ENCODE peak calls at places on chromosomes 3 and 15, in nine cellular contexts. One of them, this sample, is unnamed.

GRCh38 chr15:48811325-48811938 is 563 bp upstream of the CEP152 start:
- DNase-seq in dorsolateral prefrontal cortex: no peak
- DNase-seq in tibial artery: no peak
- DNase-seq in stomach: no peak
- DNase-seq in lung: no peak
- DNase-seq in astrocyte: no peak
- DNase-seq in coronary artery: no peak
- DNase-seq in fibroblast of lung: no peak
- DNase-seq in IMR-90: no peak
- DNase-seq in this sample: no peak

GRCh38 chr3:24886511-24886910 is 391.9 kb upstream of the THRB start:
- DNase-seq in coronary artery: no peak
- DNase-seq in tibial artery: no peak
- DNase-seq in fibroblast of lung: no peak
- DNase-seq in dorsolateral prefrontal cortex: no peak
- DNase-seq in IMR-90: no peak
- DNase-seq in astrocyte: no peak
- DNase-seq in lung: no peak
- DNase-seq in stomach: no peak
- DNase-seq in this sample: no peak

GRCh38 chr15:44066211-44066827 is 128.8 kb downstream of the FRMD5 start:
- DNase-seq in IMR-90: peak; percentile 72
- DNase-seq in astrocyte: no peak
- DNase-seq in coronary artery: no peak
- DNase-seq in tibial artery: no peak
- DNase-seq in lung: peak; percentile 46
- DNase-seq in dorsolateral prefrontal cortex: no peak
- DNase-seq in stomach: peak; percentile 68
- DNase-seq in fibroblast of lung: peak; percentile 40
- DNase-seq in this sample: peak; percentile 29

GRCh38 chr15:78341057-78341763 is 1.1 kb downstream of the CRABP1 start:
- DNase-seq in dorsolateral prefrontal cortex: no peak
- DNase-seq in astrocyte: no peak
- DNase-seq in IMR-90: no peak
- DNase-seq in tibial artery: no peak
- DNase-seq in fibroblast of lung: no peak
- DNase-seq in stomach: no peak
- DNase-seq in coronary artery: no peak
- DNase-seq in lung: no peak
- DNase-seq in this sample: no peak

GRCh38 chr15:44215594-44215993 is 20.5 kb upstream of the FRMD5 start:
- DNase-seq in tibial artery: no peak
- DNase-seq in fibroblast of lung: peak; percentile 98
- DNase-seq in stomach: no peak
- DNase-seq in dorsolateral prefrontal cortex: no peak
- DNase-seq in lung: no peak
- DNase-seq in coronary artery: no peak
- DNase-seq in IMR-90: peak; percentile 90
- DNase-seq in astrocyte: peak; percentile 97
- DNase-seq in this sample: peak; percentile 45

GRCh38 chr3:45580142-45580541 is 14.4 kb upstream of the LIMD1 start:
- DNase-seq in coronary artery: no peak
- DNase-seq in lung: no peak
- DNase-seq in tibial artery: no peak
- DNase-seq in stomach: no peak
- DNase-seq in astrocyte: no peak
- DNase-seq in dorsolateral prefrontal cortex: no peak
- DNase-seq in fibroblast of lung: no peak
- DNase-seq in IMR-90: no peak
- DNase-seq in this sample: no peak

GRCh38 chr3:125351152-125351551 is 24.0 kb downstream of the ZNF148 start:
- DNase-seq in tibial artery: no peak
- DNase-seq in stomach: no peak
- DNase-seq in astrocyte: no peak
- DNase-seq in IMR-90: no peak
- DNase-seq in lung: no peak
- DNase-seq in coronary artery: no peak
- DNase-seq in dorsolateral prefrontal cortex: no peak
- DNase-seq in fibroblast of lung: no peak
- DNase-seq in this sample: no peak

GRCh38 chr15:58074452-58074851 is 8.9 kb upstream of the ALDH1A2 start:
- DNase-seq in stomach: no peak
- DNase-seq in astrocyte: no peak
- DNase-seq in lung: no peak
- DNase-seq in tibial artery: no peak
- DNase-seq in IMR-90: no peak
- DNase-seq in dorsolateral prefrontal cortex: no peak
- DNase-seq in fibroblast of lung: no peak
- DNase-seq in coronary artery: no peak
- DNase-seq in this sample: no peak

GRCh38 chr3:49244589-49245205 is 32.3 kb downstream of the C3orf62 start:
- DNase-seq in astrocyte: no peak
- DNase-seq in IMR-90: peak; percentile 10
- DNase-seq in stomach: no peak
- DNase-seq in tibial artery: peak; percentile 54
- DNase-seq in lung: no peak
- DNase-seq in dorsolateral prefrontal cortex: no peak
- DNase-seq in fibroblast of lung: no peak
- DNase-seq in coronary artery: no peak
- DNase-seq in this sample: no peak

GRCh38 chr15:41730543-41730942 is 43.7 kb upstream of the MAPKBP1 start:
- DNase-seq in stomach: no peak
- DNase-seq in tibial artery: no peak
- DNase-seq in IMR-90: no peak
- DNase-seq in fibroblast of lung: no peak
- DNase-seq in astrocyte: no peak
- DNase-seq in dorsolateral prefrontal cortex: no peak
- DNase-seq in lung: no peak
- DNase-seq in coronary artery: no peak
- DNase-seq in this sample: no peak

GRCh38 chr15:31259562-31260252 is 66.9 kb upstream of the KLF13 start:
- DNase-seq in stomach: no peak
- DNase-seq in coronary artery: no peak
- DNase-seq in astrocyte: no peak
- DNase-seq in IMR-90: no peak
- DNase-seq in lung: no peak
- DNase-seq in fibroblast of lung: no peak
- DNase-seq in dorsolateral prefrontal cortex: no peak
- DNase-seq in tibial artery: no peak
- DNase-seq in this sample: no peak

GRCh38 chr3:14980689-14981088 is 33.3 kb downstream of the NR2C2 start:
- DNase-seq in IMR-90: no peak
- DNase-seq in coronary artery: no peak
- DNase-seq in fibroblast of lung: no peak
- DNase-seq in dorsolateral prefrontal cortex: no peak
- DNase-seq in tibial artery: no peak
- DNase-seq in stomach: no peak
- DNase-seq in lung: no peak
- DNase-seq in astrocyte: no peak
- DNase-seq in this sample: no peak

GRCh38 chr15:77409259-77410156 is 10.4 kb downstream of the PEAK1 start:
- DNase-seq in stomach: no peak
- DNase-seq in dorsolateral prefrontal cortex: no peak
- DNase-seq in lung: no peak
- DNase-seq in tibial artery: no peak
- DNase-seq in fibroblast of lung: peak; percentile 9
- DNase-seq in astrocyte: no peak
- DNase-seq in IMR-90: no peak
- DNase-seq in coronary artery: no peak
- DNase-seq in this sample: no peak

GRCh38 chr3:54877675-54878544 is 49.9 kb downstream of the LRTM1 start:
- DNase-seq in astrocyte: no peak
- DNase-seq in fibroblast of lung: no peak
- DNase-seq in stomach: no peak
- DNase-seq in tibial artery: no peak
- DNase-seq in dorsolateral prefrontal cortex: no peak
- DNase-seq in coronary artery: no peak
- DNase-seq in IMR-90: no peak
- DNase-seq in lung: no peak
- DNase-seq in this sample: no peak

GRCh38 chr3:102224171-102224570 is 210.6 kb upstream of the ZPLD1 start:
- DNase-seq in astrocyte: peak; percentile 25
- DNase-seq in tibial artery: no peak
- DNase-seq in coronary artery: no peak
- DNase-seq in dorsolateral prefrontal cortex: no peak
- DNase-seq in stomach: no peak
- DNase-seq in fibroblast of lung: peak; percentile 41
- DNase-seq in IMR-90: peak; percentile 32
- DNase-seq in lung: no peak
- DNase-seq in this sample: no peak

GRCh38 chr3:156227704-156228103 is 107.3 kb downstream of the KCNAB1 start:
- DNase-seq in stomach: no peak
- DNase-seq in dorsolateral prefrontal cortex: no peak
- DNase-seq in coronary artery: no peak
- DNase-seq in IMR-90: no peak
- DNase-seq in astrocyte: no peak
- DNase-seq in fibroblast of lung: no peak
- DNase-seq in lung: no peak
- DNase-seq in tibial artery: no peak
- DNase-seq in this sample: no peak

GRCh38 chr3:156230291-156230900 is 110.0 kb downstream of the KCNAB1 start:
- DNase-seq in dorsolateral prefrontal cortex: no peak
- DNase-seq in IMR-90: no peak
- DNase-seq in lung: no peak
- DNase-seq in fibroblast of lung: no peak
- DNase-seq in coronary artery: no peak
- DNase-seq in astrocyte: no peak
- DNase-seq in stomach: no peak
- DNase-seq in tibial artery: no peak
- DNase-seq in this sample: no peak

GRCh38 chr3:156226676-156227420 is 106.5 kb downstream of the KCNAB1 start:
- DNase-seq in IMR-90: no peak
- DNase-seq in lung: no peak
- DNase-seq in astrocyte: no peak
- DNase-seq in stomach: no peak
- DNase-seq in dorsolateral prefrontal cortex: no peak
- DNase-seq in coronary artery: no peak
- DNase-seq in tibial artery: no peak
- DNase-seq in fibroblast of lung: no peak
- DNase-seq in this sample: no peak
- TF ChIP-seq CTCF in IMR-90: no peak
- TF ChIP-seq CTCF in lung: no peak
- TF ChIP-seq CTCF in astrocyte: no peak
- TF ChIP-seq CTCF in stomach: no peak
- TF ChIP-seq CTCF in dorsolateral prefrontal cortex: no peak
- TF ChIP-seq CTCF in coronary artery: no peak
- TF ChIP-seq CTCF in tibial artery: no peak
- TF ChIP-seq CTCF in fibroblast of lung: no peak
- TF ChIP-seq CTCF in this sample: no peak

GRCh38 chr3:185928532-185928931 is 9.3 kb downstream of the TRA2B start:
- DNase-seq in stomach: no peak
- DNase-seq in dorsolateral prefrontal cortex: no peak
- DNase-seq in tibial artery: no peak
- DNase-seq in fibroblast of lung: no peak
- DNase-seq in coronary artery: no peak
- DNase-seq in IMR-90: no peak
- DNase-seq in astrocyte: no peak
- DNase-seq in lung: no peak
- DNase-seq in this sample: no peak
- H3K4me3 ChIP-seq in stomach: peak overlapping the region; percentile 29
- H3K4me3 ChIP-seq in dorsolateral prefrontal cortex: peak overlapping the region; percentile 35
- H3K4me3 ChIP-seq in tibial artery: no peak overlapping the region
- H3K4me3 ChIP-seq in fibroblast of lung: peak overlapping the region; percentile 8
- H3K4me3 ChIP-seq in coronary artery: peak overlapping the region; percentile 52
- H3K4me3 ChIP-seq in IMR-90: no peak overlapping the region
- H3K4me3 ChIP-seq in astrocyte: peak overlapping the region; percentile 5
- H3K4me3 ChIP-seq in lung: no peak overlapping the region
- H3K4me3 ChIP-seq in this sample: no peak overlapping the region

GRCh38 chr15:75104804-75105557 is 81.6 kb downstream of the PPCDC start:
- DNase-seq in tibial artery: no peak
- DNase-seq in stomach: no peak
- DNase-seq in astrocyte: peak; percentile 91
- DNase-seq in dorsolateral prefrontal cortex: no peak
- DNase-seq in fibroblast of lung: peak; percentile 92
- DNase-seq in IMR-90: peak; percentile 83
- DNase-seq in coronary artery: peak; percentile 74
- DNase-seq in lung: peak; percentile 51
- DNase-seq in this sample: peak; percentile 45
- H3K27ac ChIP-seq in tibial artery: no peak overlapping the region
- H3K27ac ChIP-seq in stomach: no peak overlapping the region
- H3K27ac ChIP-seq in astrocyte: peak overlapping the region; percentile 47
- H3K27ac ChIP-seq in dorsolateral prefrontal cortex: no peak overlapping the region
- H3K27ac ChIP-seq in fibroblast of lung: no peak overlapping the region
- H3K27ac ChIP-seq in IMR-90: no peak overlapping the region
- H3K27ac ChIP-seq in coronary artery: no peak overlapping the region
- H3K27ac ChIP-seq in lung: peak overlapping the region; percentile 81
- H3K27ac ChIP-seq in this sample: peak overlapping the region; percentile 31

DNA sequence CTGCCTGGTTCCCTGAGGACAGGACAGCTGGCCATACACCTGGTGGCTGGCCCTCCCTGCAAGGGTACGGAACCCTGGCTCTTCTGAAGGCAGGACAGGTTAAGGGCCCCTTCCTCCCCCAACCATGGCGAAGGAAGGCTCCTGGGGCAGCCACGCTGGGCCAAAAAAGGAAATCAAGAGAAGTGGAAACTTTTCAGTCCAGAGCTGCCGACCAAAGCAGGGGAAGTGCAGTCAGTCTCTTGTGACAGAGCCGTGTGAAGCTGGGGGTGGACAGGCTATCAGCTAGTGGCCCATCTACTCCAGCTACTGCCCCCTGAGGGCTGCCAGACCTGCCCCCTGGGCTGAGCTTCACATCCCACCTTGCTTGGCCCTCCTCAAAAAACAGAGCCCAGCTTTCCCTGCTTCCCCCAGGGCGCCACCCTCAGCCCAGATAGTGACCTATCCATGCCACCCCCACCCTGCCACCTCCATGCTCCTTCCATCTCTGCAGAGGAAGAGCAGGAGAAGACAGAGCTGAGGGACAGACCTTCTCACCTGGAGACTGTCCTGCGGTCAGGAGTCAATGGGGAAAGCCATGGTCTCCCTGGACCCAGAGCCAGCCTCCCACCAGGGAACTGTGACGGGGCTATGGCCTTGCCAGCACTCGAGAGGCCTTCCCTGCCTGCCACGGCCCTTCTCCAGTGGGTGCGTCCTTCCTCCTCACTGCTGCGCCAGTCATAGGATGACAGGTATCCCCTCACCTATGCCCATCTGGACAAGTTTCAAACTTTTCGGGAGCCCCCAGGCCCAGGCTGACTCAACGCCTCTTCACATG is 4.6 kb downstream of the SEMA7A start:
- DNase-seq in stomach: no peak
- DNase-seq in fibroblast of lung: no peak
- DNase-seq in astrocyte: no peak
- DNase-seq in IMR-90: no peak
- DNase-seq in coronary artery: no peak
- DNase-seq in lung: no peak
- DNase-seq in dorsolateral prefrontal cortex: no peak
- DNase-seq in tibial artery: no peak
- DNase-seq in this sample: no peak
- TF ChIP-seq CTCF in stomach: no peak
- TF ChIP-seq CTCF in fibroblast of lung: no peak
- TF ChIP-seq CTCF in astrocyte: no peak
- TF ChIP-seq CTCF in IMR-90: no peak
- TF ChIP-seq CTCF in coronary artery: no peak
- TF ChIP-seq CTCF in lung: no peak
- TF ChIP-seq CTCF in dorsolateral prefrontal cortex: no peak
- TF ChIP-seq CTCF in tibial artery: no peak
- TF ChIP-seq CTCF in this sample: no peak